ENCODE peak calls at places on chromosomes 2 and 18, in six cellular contexts. One of them, this sample, is unnamed.

GRCh38 chr2:100988630-100989417 is 13.3 kb upstream of the RPL31 start:
- DNase-seq in H1: no peak
- DNase-seq in mesenchymal stem cell: peak
- DNase-seq in IMR-90: peak
- DNase-seq in H9: no peak
- DNase-seq in neuronal stem cell: no peak
- DNase-seq in this sample: no peak

GRCh38 chr2:36785179-36785795 is 88.8 kb downstream of the VIT start:
- DNase-seq in mesenchymal stem cell: peak
- DNase-seq in H9: peak
- DNase-seq in neuronal stem cell: peak
- DNase-seq in H1: peak
- DNase-seq in IMR-90: peak
- DNase-seq in this sample: peak

GRCh38 chr18:5600376-5601071 is 56.7 kb upstream of the EPB41L3 start:
- DNase-seq in H9: no peak
- DNase-seq in neuronal stem cell: no peak
- DNase-seq in IMR-90: peak
- DNase-seq in mesenchymal stem cell: no peak
- DNase-seq in H1: no peak
- DNase-seq in this sample: peak

GRCh38 chr2:230944804-230945372 is 19.8 kb upstream of the GPR55 start:
- DNase-seq in H9: no peak
- DNase-seq in mesenchymal stem cell: no peak
- DNase-seq in H1: no peak
- DNase-seq in IMR-90: no peak
- DNase-seq in neuronal stem cell: no peak
- DNase-seq in this sample: no peak

GRCh38 chr18:49856531-49856930 is 43.2 kb upstream of the ACAA2 start:
- DNase-seq in H1: no peak
- DNase-seq in IMR-90: no peak
- DNase-seq in H9: no peak
- DNase-seq in neuronal stem cell: no peak
- DNase-seq in mesenchymal stem cell: no peak
- DNase-seq in this sample: no peak

GRCh38 chr2:47016172-47016913 is 100.7 kb upstream of the MCFD2 start:
- DNase-seq in mesenchymal stem cell: peak
- DNase-seq in H9: peak
- DNase-seq in neuronal stem cell: no peak
- DNase-seq in IMR-90: peak
- DNase-seq in H1: peak
- DNase-seq in this sample: peak

GRCh38 chr2:73059106-73059505 is 12.4 kb downstream of the SFXN5 start:
- DNase-seq in IMR-90: no peak
- DNase-seq in neuronal stem cell: no peak
- DNase-seq in mesenchymal stem cell: no peak
- DNase-seq in H9: no peak
- DNase-seq in H1: no peak
- DNase-seq in this sample: no peak

GRCh38 chr2:219736196-219736595 is 108.8 kb downstream of the SLC4A3 start:
- DNase-seq in H1: no peak
- DNase-seq in H9: no peak
- DNase-seq in neuronal stem cell: peak
- DNase-seq in mesenchymal stem cell: peak
- DNase-seq in IMR-90: peak
- DNase-seq in this sample: peak

GRCh38 chr18:1294229-1294628 is 389.6 kb downstream of the ADCYAP1 start:
- DNase-seq in neuronal stem cell: no peak
- DNase-seq in IMR-90: no peak
- DNase-seq in mesenchymal stem cell: no peak
- DNase-seq in H1: no peak
- DNase-seq in H9: no peak
- DNase-seq in this sample: no peak

GRCh38 chr2:143284087-143284675 is 155.0 kb downstream of the ARHGAP15 start:
- DNase-seq in H1: no peak
- DNase-seq in neuronal stem cell: peak
- DNase-seq in mesenchymal stem cell: peak
- DNase-seq in IMR-90: peak
- DNase-seq in H9: no peak
- DNase-seq in this sample: peak

GRCh38 chr2:212392048-212392447 is 146.6 kb downstream of the ERBB4 start:
- DNase-seq in H9: no peak
- DNase-seq in H1: no peak
- DNase-seq in neuronal stem cell: no peak
- DNase-seq in IMR-90: peak
- DNase-seq in mesenchymal stem cell: no peak
- DNase-seq in this sample: no peak

GRCh38 chr18:76986391-76986790 is 146.2 kb downstream of the MBP start:
- DNase-seq in neuronal stem cell: no peak
- DNase-seq in mesenchymal stem cell: no peak
- DNase-seq in IMR-90: no peak
- DNase-seq in H9: no peak
- DNase-seq in H1: no peak
- DNase-seq in this sample: no peak

GRCh38 chr2:214731008-214731407 is 78.5 kb downstream of the BARD1 start:
- DNase-seq in H1: no peak
- DNase-seq in H9: no peak
- DNase-seq in mesenchymal stem cell: no peak
- DNase-seq in IMR-90: no peak
- DNase-seq in neuronal stem cell: no peak
- DNase-seq in this sample: peak

GRCh38 chr2:62794791-62795190 is 89.3 kb downstream of the EHBP1 start:
- DNase-seq in neuronal stem cell: no peak
- DNase-seq in H1: no peak
- DNase-seq in H9: no peak
- DNase-seq in mesenchymal stem cell: no peak
- DNase-seq in IMR-90: peak
- DNase-seq in this sample: no peak

GRCh38 chr2:209937893-209938292 is 64.5 kb upstream of the RPE start:
- DNase-seq in mesenchymal stem cell: no peak
- DNase-seq in H1: no peak
- DNase-seq in H9: no peak
- DNase-seq in neuronal stem cell: no peak
- DNase-seq in IMR-90: no peak
- DNase-seq in this sample: no peak

GRCh38 chr2:73075477-73076373 is 4.2 kb upstream of the SFXN5 start:
- DNase-seq in IMR-90: peak
- DNase-seq in mesenchymal stem cell: no peak
- DNase-seq in neuronal stem cell: no peak
- DNase-seq in H9: no peak
- DNase-seq in H1: no peak
- DNase-seq in this sample: no peak

GRCh38 chr2:75098856-75099255 is 100.5 kb downstream of the TACR1 start:
- DNase-seq in IMR-90: peak
- DNase-seq in mesenchymal stem cell: peak
- DNase-seq in neuronal stem cell: peak
- DNase-seq in H9: peak
- DNase-seq in H1: no peak
- DNase-seq in this sample: peak

GRCh38 chr18:75198046-75198445 is 10.9 kb downstream of the PTGR3 start:
- DNase-seq in neuronal stem cell: no peak
- DNase-seq in H9: no peak
- DNase-seq in H1: no peak
- DNase-seq in IMR-90: peak
- DNase-seq in mesenchymal stem cell: no peak
- DNase-seq in this sample: no peak

GRCh38 chr18:45793295-45793965 is 32.0 kb upstream of the SIGLEC15 start:
- DNase-seq in mesenchymal stem cell: peak
- DNase-seq in IMR-90: peak
- DNase-seq in neuronal stem cell: no peak
- DNase-seq in H1: no peak
- DNase-seq in H9: no peak
- DNase-seq in this sample: peak

GRCh38 chr2:142742301-142743214 is 134.9 kb upstream of the KYNU start:
- DNase-seq in IMR-90: peak
- DNase-seq in mesenchymal stem cell: peak
- DNase-seq in H1: no peak
- DNase-seq in H9: no peak
- DNase-seq in neuronal stem cell: no peak
- DNase-seq in this sample: no peak

GRCh38 chr2:59184281-59185020 is 943.3 kb upstream of the FANCL start:
- DNase-seq in H1: no peak
- DNase-seq in H9: no peak
- DNase-seq in neuronal stem cell: no peak
- DNase-seq in mesenchymal stem cell: peak
- DNase-seq in IMR-90: no peak
- DNase-seq in this sample: no peak

GRCh38 chr2:23330214-23330613 is 54.8 kb upstream of the KLHL29 start:
- DNase-seq in H9: peak
- DNase-seq in mesenchymal stem cell: peak
- DNase-seq in IMR-90: peak
- DNase-seq in neuronal stem cell: peak
- DNase-seq in H1: peak
- DNase-seq in this sample: peak

GRCh38 chr18:67132919-67133318 is 383.6 kb downstream of the DSEL start:
- DNase-seq in IMR-90: no peak
- DNase-seq in H9: no peak
- DNase-seq in H1: no peak
- DNase-seq in mesenchymal stem cell: no peak
- DNase-seq in neuronal stem cell: no peak
- DNase-seq in this sample: no peak

GRCh38 chr18:52130621-52131020 is 209.4 kb upstream of the DCC start:
- DNase-seq in mesenchymal stem cell: no peak
- DNase-seq in H1: no peak
- DNase-seq in IMR-90: no peak
- DNase-seq in H9: no peak
- DNase-seq in neuronal stem cell: no peak
- DNase-seq in this sample: no peak

GRCh38 chr18:77012751-77013550 is 119.6 kb downstream of the MBP start:
- DNase-seq in IMR-90: no peak
- DNase-seq in mesenchymal stem cell: no peak
- DNase-seq in H9: no peak
- DNase-seq in H1: no peak
- DNase-seq in neuronal stem cell: no peak
- DNase-seq in this sample: no peak

GRCh38 chr2:135819211-135819610 is 17.8 kb downstream of the LCT start:
- DNase-seq in mesenchymal stem cell: no peak
- DNase-seq in H9: peak
- DNase-seq in neuronal stem cell: no peak
- DNase-seq in H1: no peak
- DNase-seq in IMR-90: peak
- DNase-seq in this sample: peak

GRCh38 chr2:172473167-172473566 is 45.8 kb downstream of the ITGA6 start:
- DNase-seq in H1: no peak
- DNase-seq in neuronal stem cell: no peak
- DNase-seq in IMR-90: no peak
- DNase-seq in mesenchymal stem cell: no peak
- DNase-seq in H9: no peak
- DNase-seq in this sample: no peak

GRCh38 chr2:232563580-232563979 is 13.1 kb downstream of the EIF4E2 start:
- DNase-seq in H9: no peak
- DNase-seq in IMR-90: peak
- DNase-seq in mesenchymal stem cell: peak
- DNase-seq in neuronal stem cell: no peak
- DNase-seq in H1: no peak
- DNase-seq in this sample: no peak

GRCh38 chr2:119721462-119721861 is 38.3 kb upstream of the PTPN4 start:
- DNase-seq in mesenchymal stem cell: no peak
- DNase-seq in H9: no peak
- DNase-seq in H1: no peak
- DNase-seq in neuronal stem cell: no peak
- DNase-seq in IMR-90: no peak
- DNase-seq in this sample: no peak

GRCh38 chr2:28231110-28231621 is 161.5 kb upstream of the FOSL2 start:
- DNase-seq in H9: no peak
- DNase-seq in IMR-90: peak
- DNase-seq in H1: no peak
- DNase-seq in mesenchymal stem cell: peak
- DNase-seq in neuronal stem cell: no peak
- DNase-seq in this sample: no peak

GRCh38 chr2:25207078-25207545 is 38.7 kb upstream of the POMC start:
- DNase-seq in IMR-90: no peak
- DNase-seq in neuronal stem cell: no peak
- DNase-seq in H1: no peak
- DNase-seq in H9: peak
- DNase-seq in mesenchymal stem cell: no peak
- DNase-seq in this sample: no peak

GRCh38 chr2:217734999-217735398 is 267.8 kb downstream of the TNS1 start:
- DNase-seq in mesenchymal stem cell: no peak
- DNase-seq in H9: no peak
- DNase-seq in H1: no peak
- DNase-seq in IMR-90: no peak
- DNase-seq in neuronal stem cell: no peak
- DNase-seq in this sample: no peak

GRCh38 chr18:2104620-2105462 is 466.5 kb downstream of the METTL4 start:
- DNase-seq in H1: no peak
- DNase-seq in neuronal stem cell: peak
- DNase-seq in mesenchymal stem cell: peak
- DNase-seq in IMR-90: peak
- DNase-seq in H9: peak
- DNase-seq in this sample: peak

GRCh38 chr2:85807756-85808155 is 54.0 kb downstream of the ATOH8 start:
- DNase-seq in neuronal stem cell: no peak
- DNase-seq in H1: no peak
- DNase-seq in IMR-90: no peak
- DNase-seq in mesenchymal stem cell: no peak
- DNase-seq in H9: no peak
- DNase-seq in this sample: no peak

GRCh38 chr2:168246483-168247340 is 683 bp downstream of the STK39 start:
- DNase-seq in IMR-90: peak
- DNase-seq in H9: peak
- DNase-seq in neuronal stem cell: peak
- DNase-seq in H1: no peak
- DNase-seq in mesenchymal stem cell: peak
- DNase-seq in this sample: peak
- H4K8ac ChIP-seq in IMR-90: peak
- H4K8ac ChIP-seq in H9: no peak
- H4K8ac ChIP-seq in neuronal stem cell: no peak
- H4K8ac ChIP-seq in H1: peak
- H4K8ac ChIP-seq in mesenchymal stem cell: peak
- H4K8ac ChIP-seq in this sample: peak

GRCh38 chr2:71067567-71068217 is 756 bp upstream of the NAGK start:
- DNase-seq in neuronal stem cell: no peak
- DNase-seq in H1: no peak
- DNase-seq in IMR-90: no peak
- DNase-seq in H9: no peak
- DNase-seq in mesenchymal stem cell: no peak
- DNase-seq in this sample: no peak
- H4K8ac ChIP-seq in neuronal stem cell: peak
- H4K8ac ChIP-seq in H1: peak
- H4K8ac ChIP-seq in IMR-90: peak
- H4K8ac ChIP-seq in H9: no peak
- H4K8ac ChIP-seq in mesenchymal stem cell: peak
- H4K8ac ChIP-seq in this sample: peak

GRCh38 chr18:7946724-7947377 is 379.7 kb downstream of the PTPRM start:
- DNase-seq in IMR-90: peak
- DNase-seq in H1: no peak
- DNase-seq in H9: no peak
- DNase-seq in mesenchymal stem cell: peak
- DNase-seq in neuronal stem cell: no peak
- DNase-seq in this sample: peak
- H4K8ac ChIP-seq in IMR-90: peak
- H4K8ac ChIP-seq in H1: no peak
- H4K8ac ChIP-seq in H9: no peak
- H4K8ac ChIP-seq in mesenchymal stem cell: peak
- H4K8ac ChIP-seq in neuronal stem cell: no peak
- H4K8ac ChIP-seq in this sample: no peak

GRCh38 chr2:201780674-201781582 is at the start of gene ALS2:
- DNase-seq in neuronal stem cell: peak
- DNase-seq in mesenchymal stem cell: peak
- DNase-seq in IMR-90: peak
- DNase-seq in H1: peak
- DNase-seq in H9: peak
- DNase-seq in this sample: peak
- H4K8ac ChIP-seq in neuronal stem cell: peak
- H4K8ac ChIP-seq in mesenchymal stem cell: peak
- H4K8ac ChIP-seq in IMR-90: peak
- H4K8ac ChIP-seq in H1: peak
- H4K8ac ChIP-seq in H9: no peak
- H4K8ac ChIP-seq in this sample: peak